ENCODE peak calls at places on chromosomes 5 and 9, in seven cellular contexts. One of them, this sample, is unnamed.

GRCh38 chr5:1265461-1266455 is 29.1 kb downstream of the TERT start:
- DNase-seq in transverse colon: no peak
- DNase-seq in astrocyte of the cerebellum: no peak
- DNase-seq in AG04449: no peak
- DNase-seq in HCT116: no peak
- DNase-seq in natural killer cell: no peak
- DNase-seq in neural progenitor cell: no peak
- DNase-seq in this sample: no peak

GRCh38 chr5:131749138-131749537 is 47.7 kb downstream of the FNIP1 start:
- DNase-seq in transverse colon: no peak
- DNase-seq in astrocyte of the cerebellum: no peak
- DNase-seq in AG04449: no peak
- DNase-seq in HCT116: no peak
- DNase-seq in natural killer cell: no peak
- DNase-seq in neural progenitor cell: no peak
- DNase-seq in this sample: no peak

GRCh38 chr5:91175708-91176107 is 207.4 kb downstream of the ARRDC3 start:
- DNase-seq in transverse colon: no peak
- DNase-seq in astrocyte of the cerebellum: no peak
- DNase-seq in AG04449: no peak
- DNase-seq in HCT116: no peak
- DNase-seq in natural killer cell: no peak
- DNase-seq in neural progenitor cell: no peak
- DNase-seq in this sample: no peak

GRCh38 chr5:176413709-176414191 is 2.6 kb downstream of the CLTB start:
- DNase-seq in transverse colon: no peak
- DNase-seq in astrocyte of the cerebellum: no peak
- DNase-seq in AG04449: no peak
- DNase-seq in HCT116: no peak
- DNase-seq in natural killer cell: no peak
- DNase-seq in neural progenitor cell: no peak
- DNase-seq in this sample: no peak

GRCh38 chr5:30849801-30850370 is 343.6 kb upstream of the CDH6 start:
- DNase-seq in transverse colon: no peak
- DNase-seq in astrocyte of the cerebellum: peak; percentile 98
- DNase-seq in AG04449: no peak
- DNase-seq in HCT116: no peak
- DNase-seq in natural killer cell: no peak
- DNase-seq in neural progenitor cell: no peak
- DNase-seq in this sample: no peak

GRCh38 chr9:109588415-109588814 is 90.3 kb upstream of the PTPN3 start:
- DNase-seq in transverse colon: no peak
- DNase-seq in astrocyte of the cerebellum: no peak
- DNase-seq in AG04449: no peak
- DNase-seq in HCT116: no peak
- DNase-seq in natural killer cell: no peak
- DNase-seq in neural progenitor cell: no peak
- DNase-seq in this sample: no peak

GRCh38 chr5:65624570-65625555 is at the start of the genes SHLD3 and TRAPPC13:
- DNase-seq in transverse colon: peak; percentile 87
- DNase-seq in astrocyte of the cerebellum: peak; percentile 68
- DNase-seq in AG04449: peak; percentile 40
- DNase-seq in HCT116: peak; percentile 85
- DNase-seq in natural killer cell: peak; percentile 77
- DNase-seq in neural progenitor cell: peak; percentile 93
- DNase-seq in this sample: no peak

GRCh38 chr9:89052470-89053097 is 61.3 kb downstream of the S1PR3 start:
- DNase-seq in transverse colon: no peak
- DNase-seq in astrocyte of the cerebellum: no peak
- DNase-seq in AG04449: no peak
- DNase-seq in HCT116: no peak
- DNase-seq in natural killer cell: no peak
- DNase-seq in neural progenitor cell: no peak
- DNase-seq in this sample: no peak

GRCh38 chr5:87308024-87308423 is 40.3 kb downstream of the RASA1 start:
- DNase-seq in transverse colon: no peak
- DNase-seq in astrocyte of the cerebellum: no peak
- DNase-seq in AG04449: no peak
- DNase-seq in HCT116: no peak
- DNase-seq in natural killer cell: no peak
- DNase-seq in neural progenitor cell: no peak
- DNase-seq in this sample: no peak

GRCh38 chr5:144068926-144069325 is 101.5 kb downstream of the YIPF5 start:
- DNase-seq in transverse colon: no peak
- DNase-seq in astrocyte of the cerebellum: no peak
- DNase-seq in AG04449: no peak
- DNase-seq in HCT116: no peak
- DNase-seq in natural killer cell: no peak
- DNase-seq in neural progenitor cell: peak; percentile 57
- DNase-seq in this sample: no peak

GRCh38 chr9:27523141-27523540 is 949 bp upstream of the IFNK start:
- DNase-seq in transverse colon: no peak
- DNase-seq in astrocyte of the cerebellum: no peak
- DNase-seq in AG04449: no peak
- DNase-seq in HCT116: no peak
- DNase-seq in natural killer cell: no peak
- DNase-seq in neural progenitor cell: no peak
- DNase-seq in this sample: no peak

GRCh38 chr9:27528278-27528885 is 1.2 kb downstream of the MOB3B start:
- DNase-seq in transverse colon: peak; percentile 91
- DNase-seq in astrocyte of the cerebellum: peak; percentile 18
- DNase-seq in AG04449: no peak
- DNase-seq in HCT116: no peak
- DNase-seq in natural killer cell: peak; percentile 42
- DNase-seq in neural progenitor cell: peak; percentile 91
- DNase-seq in this sample: peak; percentile 85

GRCh38 chr9:27527702-27528277 is 1.8 kb downstream of the MOB3B start:
- DNase-seq in transverse colon: no peak
- DNase-seq in astrocyte of the cerebellum: no peak
- DNase-seq in AG04449: no peak
- DNase-seq in HCT116: no peak
- DNase-seq in natural killer cell: no peak
- DNase-seq in neural progenitor cell: peak; percentile 28
- DNase-seq in this sample: no peak

GRCh38 chr9:27520986-27521385 is 3.1 kb upstream of the IFNK start:
- DNase-seq in transverse colon: no peak
- DNase-seq in astrocyte of the cerebellum: no peak
- DNase-seq in AG04449: no peak
- DNase-seq in HCT116: no peak
- DNase-seq in natural killer cell: no peak
- DNase-seq in neural progenitor cell: no peak
- DNase-seq in this sample: no peak

DNA sequence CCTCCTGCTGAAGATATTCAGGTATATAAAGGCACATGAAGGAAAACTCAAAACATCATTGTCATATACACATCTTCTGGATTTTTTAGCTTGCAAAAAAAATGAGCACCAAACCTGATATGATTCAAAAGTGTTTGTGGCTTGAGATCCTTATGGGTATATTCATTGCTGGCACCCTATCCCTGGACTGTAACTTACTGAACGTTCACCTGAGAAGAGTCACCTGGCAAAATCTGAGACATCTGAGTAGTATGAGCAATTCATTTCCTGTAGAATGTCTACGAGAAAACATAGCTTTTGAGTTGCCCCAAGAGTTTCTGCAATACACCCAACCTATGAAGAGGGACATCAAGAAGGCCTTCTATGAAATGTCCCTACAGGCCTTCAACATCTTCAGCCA is at the start of gene IFNK:
- DNase-seq in transverse colon: no peak
- DNase-seq in astrocyte of the cerebellum: no peak
- DNase-seq in AG04449: no peak
- DNase-seq in HCT116: no peak
- DNase-seq in natural killer cell: no peak
- DNase-seq in neural progenitor cell: no peak
- DNase-seq in this sample: no peak
- TF ChIP-seq CTCF in transverse colon: no peak
- TF ChIP-seq CTCF in astrocyte of the cerebellum: no peak
- TF ChIP-seq CTCF in AG04449: no peak
- TF ChIP-seq CTCF in HCT116: no peak
- TF ChIP-seq CTCF in natural killer cell: no peak
- TF ChIP-seq CTCF in neural progenitor cell: no peak
- TF ChIP-seq CTCF in this sample: no peak

DNA sequence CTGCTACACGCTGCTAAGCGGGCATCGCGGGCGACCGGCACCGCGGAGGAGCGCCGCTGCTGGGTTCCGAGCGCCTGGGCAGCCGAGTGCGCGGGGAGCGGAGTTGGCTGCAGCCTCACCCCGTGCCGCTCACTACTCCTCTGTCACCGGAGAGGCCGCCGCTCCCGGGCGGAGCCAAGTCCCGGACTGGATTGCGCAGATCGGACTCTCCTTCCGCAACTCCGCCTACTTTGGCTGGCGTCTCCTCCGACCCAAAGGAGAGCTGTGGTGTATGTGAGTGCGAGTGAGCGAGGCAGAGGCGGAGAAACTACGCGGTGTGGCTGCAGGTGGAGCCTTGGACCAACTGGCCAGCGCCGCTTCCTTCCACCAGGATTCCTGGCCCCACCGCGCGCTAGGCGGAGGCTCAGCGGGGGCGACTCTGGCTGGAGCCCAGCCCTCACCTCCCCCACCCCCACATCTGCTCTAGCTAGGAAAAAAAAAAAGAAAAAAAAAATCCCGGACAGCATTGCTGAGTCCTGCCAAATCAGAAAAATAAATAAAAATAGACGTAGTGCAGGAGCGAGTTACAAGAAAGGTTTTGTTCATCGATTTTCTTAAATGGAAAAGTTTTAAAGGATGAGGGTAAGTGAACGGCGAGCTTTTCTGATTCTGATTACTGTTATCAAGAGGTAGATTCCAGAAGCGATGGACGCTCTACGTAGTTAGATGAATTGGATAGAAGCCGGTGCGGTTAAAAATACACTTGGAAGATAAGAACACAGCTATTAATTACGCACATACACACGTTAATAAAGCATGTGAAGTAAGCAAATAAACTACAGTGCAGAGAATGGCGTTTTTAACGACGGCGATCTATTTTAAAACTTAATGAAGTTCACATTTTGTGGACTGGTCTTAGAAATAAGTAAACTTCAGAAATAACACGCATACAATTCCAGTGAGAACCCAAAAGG is at the start of gene SEMA6A:
- DNase-seq in transverse colon: peak; percentile 96
- DNase-seq in astrocyte of the cerebellum: peak; percentile 54
- DNase-seq in AG04449: peak; percentile 14
- DNase-seq in HCT116: peak; percentile 95
- DNase-seq in natural killer cell: no peak
- DNase-seq in neural progenitor cell: peak; percentile 97
- DNase-seq in this sample: peak; percentile 95
- TF ChIP-seq CTCF in transverse colon: peak; percentile 45
- TF ChIP-seq CTCF in astrocyte of the cerebellum: no peak
- TF ChIP-seq CTCF in AG04449: no peak
- TF ChIP-seq CTCF in HCT116: no peak
- TF ChIP-seq CTCF in natural killer cell: no peak
- TF ChIP-seq CTCF in neural progenitor cell: peak; percentile 19
- TF ChIP-seq CTCF in this sample: peak; percentile 9

DNA sequence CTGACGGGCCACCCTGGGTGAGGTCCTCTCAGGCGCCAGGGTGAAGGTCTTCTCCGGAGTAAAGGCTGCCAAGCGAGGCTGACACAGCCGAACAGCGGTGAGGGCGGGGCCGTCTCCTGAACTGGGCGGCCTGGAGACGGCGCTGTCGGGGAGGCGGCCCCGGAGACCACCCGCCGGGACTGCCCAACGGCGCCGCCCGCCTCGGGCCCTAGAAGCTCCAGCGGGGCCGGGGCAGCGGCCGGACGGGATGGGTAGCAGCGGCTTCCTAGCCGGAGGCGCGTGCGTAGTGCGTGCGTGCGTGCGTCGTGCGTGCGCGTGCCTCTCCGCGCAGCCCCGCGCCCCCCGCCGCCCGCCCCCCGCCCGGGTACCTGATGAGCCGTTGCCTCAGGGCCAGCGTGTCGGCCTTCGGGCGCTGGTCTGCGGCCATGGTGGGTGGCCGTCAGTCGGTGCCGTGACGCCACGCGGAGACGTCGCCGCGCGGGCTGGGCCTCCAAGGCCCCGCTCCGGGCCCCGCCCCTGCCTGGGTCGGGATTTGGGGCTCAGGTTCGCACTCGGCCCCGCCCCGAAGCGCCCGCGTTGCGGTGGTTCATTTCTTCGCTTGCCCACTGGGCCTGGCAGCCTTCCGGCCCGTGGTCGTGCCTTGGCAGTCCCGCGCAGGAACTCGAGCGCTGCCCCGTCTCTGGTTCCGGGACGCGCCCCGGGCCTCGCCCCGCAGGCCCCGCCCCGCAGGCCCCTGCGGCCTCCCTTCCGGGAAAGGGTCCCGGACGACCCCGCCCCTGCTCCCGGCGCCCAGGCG is at the start of gene PHYKPL:
- DNase-seq in transverse colon: peak; percentile 80
- DNase-seq in astrocyte of the cerebellum: peak; percentile 27
- DNase-seq in AG04449: no peak
- DNase-seq in HCT116: peak; percentile 44
- DNase-seq in natural killer cell: peak; percentile 54
- DNase-seq in neural progenitor cell: peak; percentile 91
- DNase-seq in this sample: peak; percentile 91
- TF ChIP-seq CTCF in transverse colon: no peak
- TF ChIP-seq CTCF in astrocyte of the cerebellum: peak; percentile 14
- TF ChIP-seq CTCF in AG04449: peak; percentile 15
- TF ChIP-seq CTCF in HCT116: no peak
- TF ChIP-seq CTCF in natural killer cell: no peak
- TF ChIP-seq CTCF in neural progenitor cell: peak; percentile 28
- TF ChIP-seq CTCF in this sample: peak; percentile 33

GRCh38 chr5:139022528-139022927 is 147.4 kb upstream of the LRRTM2 start:
- DNase-seq in transverse colon: no peak
- DNase-seq in astrocyte of the cerebellum: no peak
- DNase-seq in AG04449: no peak
- DNase-seq in HCT116: no peak
- DNase-seq in natural killer cell: no peak
- DNase-seq in neural progenitor cell: no peak
- DNase-seq in this sample: peak; percentile 23
- TF ChIP-seq CTCF in transverse colon: no peak
- TF ChIP-seq CTCF in astrocyte of the cerebellum: no peak
- TF ChIP-seq CTCF in AG04449: no peak
- TF ChIP-seq CTCF in HCT116: no peak
- TF ChIP-seq CTCF in natural killer cell: no peak
- TF ChIP-seq CTCF in neural progenitor cell: no peak
- TF ChIP-seq CTCF in this sample: no peak

GRCh38 chr9:112443636-112444035 is 43.0 kb upstream of the KIAA1958 start:
- DNase-seq in transverse colon: no peak
- DNase-seq in astrocyte of the cerebellum: no peak
- DNase-seq in AG04449: no peak
- DNase-seq in HCT116: no peak
- DNase-seq in natural killer cell: no peak
- DNase-seq in neural progenitor cell: no peak
- DNase-seq in this sample: no peak
- TF ChIP-seq CTCF in transverse colon: no peak
- TF ChIP-seq CTCF in astrocyte of the cerebellum: no peak
- TF ChIP-seq CTCF in AG04449: no peak
- TF ChIP-seq CTCF in HCT116: no peak
- TF ChIP-seq CTCF in natural killer cell: no peak
- TF ChIP-seq CTCF in neural progenitor cell: no peak
- TF ChIP-seq CTCF in this sample: no peak

GRCh38 chr9:33124716-33125378 is 42.3 kb downstream of the B4GALT1 start:
- DNase-seq in transverse colon: no peak
- DNase-seq in astrocyte of the cerebellum: no peak
- DNase-seq in AG04449: no peak
- DNase-seq in HCT116: no peak
- DNase-seq in natural killer cell: no peak
- DNase-seq in neural progenitor cell: peak; percentile 39
- DNase-seq in this sample: no peak
- TF ChIP-seq CTCF in transverse colon: no peak
- TF ChIP-seq CTCF in astrocyte of the cerebellum: no peak
- TF ChIP-seq CTCF in AG04449: no peak
- TF ChIP-seq CTCF in HCT116: no peak
- TF ChIP-seq CTCF in natural killer cell: no peak
- TF ChIP-seq CTCF in neural progenitor cell: no peak
- TF ChIP-seq CTCF in this sample: no peak